ENCODE peak calls at places on chromosome 14, in seven cellular contexts. V is RWPE1; N is CD8-positive, alpha-beta memory T cell; D is GM04504; T is GM23338; Y is activated T-cell treated with anti-CD3 and anti-CD28 coated beads, Interleukin-2, amount 50 U/mL, for 4 hours; K is suprapubic skin. L is an unnamed sample.

GRCh38 chr14:102798926-102799325 is 21.7 kb downstream of the TRAF3 start:
- DNase-seq in D (no peak), Y (no peak), V (no peak), T (no peak), K (no peak), N (no peak), L (no peak)

GRCh38 chr14:44030963-44031362 is 476.1 kb downstream of the FSCB start:
- DNase-seq in N (no peak), T (peak), D (no peak), Y (no peak), V (no peak), K (no peak), L (no peak)

GRCh38 chr14:65229431-65230286 is 127.3 kb upstream of the MAX start:
- DNase-seq in Y (peak), K (peak), D (no peak), T (peak), N (peak), V (peak), L (peak)

GRCh38 chr14:89171168-89171567 is 245.9 kb downstream of the FOXN3 start:
- DNase-seq in D (no peak), Y (no peak), N (no peak), T (no peak), K (no peak), V (no peak), L (no peak)

GRCh38 chr14:37167151-37168047 is 5.0 kb downstream of the SLC25A21 start:
- DNase-seq in K (no peak), D (no peak), V (no peak), Y (no peak), N (no peak), T (peak), L (no peak)

GRCh38 chr14:83816755-83817154 is 1713.2 kb upstream of the FLRT2 start:
- DNase-seq in T (no peak), D (no peak), K (no peak), Y (no peak), N (no peak), V (no peak), L (no peak)

GRCh38 chr14:100573757-100574641 is 13.2 kb downstream of the BEGAIN start:
- DNase-seq in K (no peak), V (no peak), Y (no peak), T (no peak), D (no peak), N (no peak), L (no peak)

GRCh38 chr14:64723691-64724577 is 19.7 kb downstream of the PLEKHG3 start:
- DNase-seq in T (no peak), N (no peak), D (no peak), Y (no peak), V (no peak), K (no peak), L (no peak)

GRCh38 chr14:96194657-96195431 is 9.8 kb upstream of the BDKRB2 start:
- DNase-seq in K (no peak), Y (no peak), D (no peak), N (no peak), V (no peak), T (no peak), L (no peak)

GRCh38 chr14:37810094-37810801 is 214.8 kb downstream of the TTC6 start:
- DNase-seq in N (no peak), Y (no peak), T (no peak), D (no peak), K (no peak), V (no peak), L (no peak)

GRCh38 chr14:103401223-103402214 is 16.3 kb downstream of the MARK3 start:
- DNase-seq in D (peak), T (peak), N (no peak), K (no peak), V (peak), Y (no peak), L (no peak)

GRCh38 chr14:77088219-77088618 is 9.8 kb upstream of the CIPC start:
- DNase-seq in N (no peak), T (peak), K (no peak), D (no peak), Y (no peak), V (peak), L (no peak)

GRCh38 chr14:83133986-83134664 is 1600.5 kb upstream of the SEL1L start:
- DNase-seq in T (no peak), N (no peak), D (no peak), K (no peak), Y (no peak), V (no peak), L (no peak)

GRCh38 chr14:68384881-68385280 is 408.0 kb downstream of the ZFP36L1 start:
- DNase-seq in T (no peak), V (no peak), D (no peak), N (no peak), K (no peak), Y (no peak), L (no peak)

GRCh38 chr14:33563492-33563891 is 387.4 kb downstream of the EGLN3 start:
- DNase-seq in K (no peak), V (no peak), D (no peak), Y (no peak), N (no peak), T (no peak), L (no peak)

GRCh38 chr14:45135181-45135580 is 549 bp upstream of the FANCM start:
- DNase-seq in N (no peak), D (no peak), Y (no peak), K (no peak), V (no peak), T (no peak), L (no peak)

GRCh38 chr14:89331398-89331797 is 85.6 kb downstream of the FOXN3 start:
- DNase-seq in Y (no peak), T (no peak), K (no peak), N (no peak), V (no peak), D (no peak), L (no peak)

GRCh38 chr14:66082009-66082408 is 404.2 kb upstream of the CCDC196 start:
- DNase-seq in K (no peak), N (no peak), Y (no peak), T (no peak), V (no peak), D (no peak), L (no peak)

GRCh38 chr14:63174760-63175191 is 29.5 kb upstream of the RHOJ start:
- DNase-seq in D (peak), T (peak), V (peak), Y (no peak), N (no peak), K (no peak), L (no peak)

GRCh38 chr14:49581209-49581960 is 4.8 kb downstream of the RPS29 start:
- DNase-seq in K (no peak), Y (no peak), D (no peak), V (no peak), N (no peak), T (no peak), L (no peak)

GRCh38 chr14:94681300-94682060 is 69.3 kb downstream of the SERPINA3 start:
- DNase-seq in V (peak), K (peak), Y (no peak), N (no peak), D (peak), T (peak), L (no peak)

GRCh38 chr14:49306152-49306751 is 279.9 kb downstream of the RPS29 start:
- DNase-seq in D (no peak), Y (no peak), T (peak), V (peak), N (no peak), K (no peak), L (no peak)

GRCh38 chr14:100906420-100906819 is 2.9 kb upstream of the RTL1 start:
- DNase-seq in N (no peak), K (no peak), D (no peak), T (peak), V (peak), Y (no peak), L (no peak)

GRCh38 chr14:55122441-55122986 is 6.5 kb upstream of the LGALS3 start:
- DNase-seq in K (peak), Y (no peak), N (no peak), V (peak), T (no peak), D (no peak), L (no peak)

GRCh38 chr14:50377671-50378070 is 19.0 kb downstream of the CDKL1 start:
- DNase-seq in V (no peak), K (no peak), T (no peak), N (no peak), D (no peak), Y (no peak), L (no peak)

GRCh38 chr14:75381642-75382041 is 46.2 kb upstream of the JDP2 start:
- DNase-seq in V (no peak), N (no peak), T (no peak), D (no peak), Y (no peak), K (no peak), L (no peak)